ENCODE peak calls at places on chromosomes 7 and 10, in four cellular contexts. O, F, B and I are unnamed samples.

GRCh38 chr7:102891693-102892261 is 21.0 kb upstream of the LRRC17 start:
- DNase-seq in O (peak; percentile 67), B (no peak), F (peak; percentile 30), I (peak; percentile 84)

GRCh38 chr7:12207046-12207445 is 4.0 kb upstream of the TMEM106B start:
- DNase-seq in O (no peak), B (no peak), F (no peak), I (no peak)

GRCh38 chr10:31133628-31134302 is 102.1 kb upstream of the ZNF438 start:
- DNase-seq in O (peak; percentile 84), F (peak; percentile 83), B (peak; percentile 93), I (peak; percentile 80)

GRCh38 chr7:146557971-146558469 is 441.4 kb downstream of the CNTNAP2 start:
- DNase-seq in F (no peak), O (no peak), B (no peak), I (no peak)

GRCh38 chr10:52639652-52640051 is 132.9 kb downstream of the MBL2 start:
- DNase-seq in F (no peak), B (no peak), O (no peak), I (no peak)

GRCh38 chr10:129967579-129968019 is 3.5 kb upstream of the EBF3 start:
- DNase-seq in F (no peak), O (no peak), B (no peak), I (no peak)

GRCh38 chr10:124353896-124354295 is 64.8 kb downstream of the OAT start:
- DNase-seq in O (no peak), B (no peak), F (no peak), I (no peak)

GRCh38 chr10:50511512-50512213 is 112.1 kb downstream of the SGMS1 start:
- DNase-seq in B (no peak), O (no peak), F (no peak), I (peak; percentile 44)

GRCh38 chr10:73439605-73440298 is 6.4 kb upstream of the MSS51 start:
- DNase-seq in F (no peak), O (peak; percentile 57), B (no peak), I (peak; percentile 45)

GRCh38 chr7:44796034-44796503 is 412 bp upstream of the PPIA start:
- DNase-seq in O (peak; percentile 60), F (no peak), B (no peak), I (no peak)

GRCh38 chr7:157465597-157466348 is 129.0 kb downstream of the DNAJB6 start:
- DNase-seq in B (no peak), O (no peak), F (no peak), I (no peak)

GRCh38 chr7:21146642-21147423 is 281.1 kb upstream of the SP4 start:
- DNase-seq in B (no peak), F (no peak), O (no peak), I (no peak)

GRCh38 chr7:91325731-91326130 is 61.5 kb downstream of the FZD1 start:
- DNase-seq in O (no peak), F (no peak), B (no peak), I (no peak)

GRCh38 chr10:119006451-119007210 is 22.9 kb upstream of the NANOS1 start:
- DNase-seq in O (peak; percentile 85), B (no peak), F (peak; percentile 75), I (peak; percentile 92)

GRCh38 chr7:111827863-111828504 is 265.7 kb upstream of the IMMP2L start:
- DNase-seq in O (peak; percentile 23), F (no peak), B (no peak), I (peak; percentile 3)

GRCh38 chr10:113540845-113541553 is 11.9 kb upstream of the HABP2 start:
- DNase-seq in F (no peak), B (no peak), O (no peak), I (peak; percentile 47)

GRCh38 chr10:11035318-11035920 is 17.7 kb downstream of the CELF2 start:
- DNase-seq in F (peak; percentile 54), B (no peak), O (peak; percentile 24), I (peak; percentile 74)

GRCh38 chr7:77811895-77812685 is 13.5 kb downstream of the PHTF2 start:
- DNase-seq in B (no peak), F (no peak), O (peak; percentile 43), I (no peak)

GRCh38 chr7:111844904-111845662 is 282.8 kb upstream of the IMMP2L start:
- DNase-seq in O (no peak), F (no peak), B (no peak), I (no peak)

GRCh38 chr7:4076701-4077294 is 605.3 kb upstream of the FOXK1 start:
- DNase-seq in B (no peak), O (no peak), F (no peak), I (no peak)

GRCh38 chr10:35194906-35195305 is 68.3 kb downstream of the CREM start:
- DNase-seq in B (no peak), O (no peak), F (no peak), I (no peak)

GRCh38 chr10:73018632-73019031 is 64.0 kb upstream of the PLA2G12B start:
- DNase-seq in F (no peak), B (no peak), O (no peak), I (no peak)

GRCh38 chr7:7417414-7417813 is 118.3 kb downstream of the COL28A1 start:
- DNase-seq in F (no peak), B (no peak), O (no peak), I (no peak)

GRCh38 chr7:37028909-37029440 is 304.7 kb upstream of the AOAH start:
- DNase-seq in B (no peak), O (no peak), F (no peak), I (no peak)

GRCh38 chr10:36256166-36256565 is 614.1 kb upstream of the FZD8 start:
- DNase-seq in B (no peak), F (no peak), O (no peak), I (no peak)